ENCODE peak calls at places on chromosomes 3 and 15, in eight cellular contexts. V is neural crest cell, R is choroid plexus epithelial cell, I is H9, M is foreskin fibroblast, D is stromal cell of bone marrow, A is SJSA1, S is HS-27A. O is an unnamed sample.

GRCh38 chr3:126130081-126130855 is 46.3 kb upstream of the SLC41A3 start:
- DNase-seq in D (no peak), A (peak), R (no peak), S (no peak), I (no peak), V (no peak), M (no peak), O (no peak)

GRCh38 chr3:144286235-144286910 is 314.8 kb downstream of the DIPK2A start:
- DNase-seq in D (no peak), V (no peak), I (no peak), R (no peak), S (no peak), A (no peak), M (no peak), O (no peak)

GRCh38 chr15:57332326-57332725 is 44.0 kb upstream of the CGNL1 start:
- DNase-seq in I (no peak), V (no peak), A (no peak), D (no peak), R (no peak), M (no peak), S (no peak), O (no peak)

GRCh38 chr3:12436514-12437222 is 47.6 kb upstream of the TSEN2 start:
- DNase-seq in A (no peak), S (no peak), R (peak), D (peak), M (peak), I (no peak), V (no peak), O (no peak)

GRCh38 chr3:7621645-7622044 is 760.7 kb downstream of the GRM7 start:
- DNase-seq in R (no peak), D (no peak), M (no peak), I (no peak), A (no peak), S (no peak), V (no peak), O (no peak)

GRCh38 chr3:177835917-177836316 is 638.6 kb upstream of the TBL1XR1 start:
- DNase-seq in A (peak), S (peak), R (peak), D (peak), M (peak), V (no peak), I (no peak), O (no peak)

GRCh38 chr3:14148041-14148985 is 23.5 kb downstream of the TMEM43 start:
- DNase-seq in V (no peak), A (no peak), I (peak), M (no peak), S (no peak), D (no peak), R (no peak), O (no peak)

GRCh38 chr3:63494646-63495045 is 157.8 kb upstream of the SNTN start:
- DNase-seq in D (no peak), V (no peak), R (no peak), M (no peak), I (no peak), S (no peak), A (no peak), O (no peak)

GRCh38 chr3:146246493-146246892 is 4.4 kb downstream of the PLSCR4 start:
- DNase-seq in R (no peak), M (no peak), D (no peak), S (no peak), I (no peak), V (no peak), A (no peak), O (no peak)

GRCh38 chr15:40789999-40790398 is 16.9 kb upstream of the ZFYVE19 start:
- DNase-seq in A (no peak), M (no peak), D (no peak), R (no peak), V (no peak), I (no peak), S (no peak), O (no peak)

O was measured in NCI-H2171 treated with DMSO at 0.1 percent for 48 hours.